ENCODE peak calls at places on chromosome 3, in seven cellular contexts. T is suprapubic skin, J is cardiac muscle cell, Y is neural progenitor cell, H is heart left ventricle, U is prostate gland, M is fibroblast of lung. D is an unnamed sample. For H3K4me1 and H3K27me3, the result is how much of the 10 kb centered on the place peaks cover.

GRCh38 chr3:54988302-54989022 is 60.6 kb upstream of the LRTM1 start:
- DNase-seq in T (peak), J (peak), Y (no peak), H (peak), U (no peak), M (peak), D (no peak)

GRCh38 chr3:3800076-3800448 is 831 bp downstream of the LRRN1 start:
- DNase-seq in T (no peak), J (no peak), Y (peak), H (no peak), U (peak), M (peak), D (peak)

GRCh38 chr3:194521514-194522260 is 34.9 kb upstream of the ATP13A3 start:
- DNase-seq in T (no peak), J (peak), Y (no peak), H (no peak), U (no peak), M (peak), D (no peak)

GRCh38 chr3:53613111-53613510 is 118.7 kb downstream of the CACNA1D start:
- DNase-seq in T (no peak), J (no peak), Y (no peak), H (no peak), U (no peak), M (no peak), D (no peak)

GRCh38 chr3:110504901-110505300 is 566.7 kb upstream of the NECTIN3 start:
- DNase-seq in T (no peak), J (no peak), Y (no peak), H (no peak), U (no peak), M (no peak), D (no peak)

GRCh38 chr3:127483902-127484591 is 106.5 kb downstream of the TPRA1 start:
- DNase-seq in T (peak), J (peak), Y (no peak), H (no peak), U (no peak), M (no peak), D (no peak)

GRCh38 chr3:126886217-126886616 is 96.7 kb upstream of the PLXNA1 start:
- DNase-seq in T (no peak), J (peak), Y (no peak), H (no peak), U (no peak), M (peak), D (no peak)

GRCh38 chr3:80451393-80451792 is 683.6 kb upstream of the ROBO1 start:
- DNase-seq in T (no peak), J (no peak), Y (no peak), H (no peak), U (no peak), M (no peak), D (no peak)

DNA sequence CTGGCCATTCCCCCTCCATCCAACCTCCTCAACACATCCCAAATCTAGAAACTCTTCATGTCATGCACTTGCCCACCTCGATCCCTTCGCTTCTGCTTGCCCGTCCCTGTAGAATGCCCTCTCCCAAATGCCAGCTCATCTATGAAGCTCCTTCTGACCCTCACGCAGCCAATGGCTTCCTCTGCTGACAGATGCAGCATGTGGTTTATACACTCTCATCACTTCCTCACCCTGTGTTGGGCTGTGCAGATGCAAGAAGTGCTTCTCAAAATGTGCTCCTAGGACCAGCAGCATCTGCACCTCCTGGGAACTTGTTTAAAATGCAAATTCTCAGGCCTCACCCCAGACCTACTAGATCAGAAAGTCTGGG is 51.7 kb downstream of the SEMA5B start:
- DNase-seq in T (no peak), J (no peak), Y (no peak), H (no peak), U (no peak), M (peak), D (no peak)
- H3K4me1 ChIP-seq in T (under half), J (under half), Y (under half), H (under half), U (under half), M (under half), D (under half)

GRCh38 chr3:174221155-174221554 is 638.0 kb upstream of the NAALADL2 start:
- DNase-seq in T (no peak), J (no peak), Y (no peak), H (no peak), U (no peak), M (no peak), D (no peak)
- H3K27me3 ChIP-seq in T (under half), J (under half), Y (under half), H (under half), U (under half), M (under half), D (under half)

DNA sequence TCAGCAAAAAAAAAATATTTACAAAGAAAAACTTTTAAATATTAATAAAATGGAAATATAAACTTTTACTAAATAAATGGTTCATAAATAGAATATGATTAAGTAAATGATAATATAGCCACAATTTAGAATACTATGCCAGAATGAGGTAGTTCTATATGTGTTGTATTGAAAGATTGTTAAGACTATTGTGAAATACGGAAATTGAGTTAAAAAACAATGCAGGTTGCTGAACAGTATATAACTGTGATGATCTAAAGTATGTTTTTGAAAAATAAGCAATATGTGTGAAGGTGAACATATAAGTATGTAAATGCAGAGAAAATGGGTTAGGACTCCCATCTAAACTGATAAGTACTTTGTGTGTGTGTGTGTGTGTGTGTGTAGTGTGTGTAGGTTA is 1.2 kb downstream of the ZNF35 start:
- DNase-seq in T (no peak), J (no peak), Y (no peak), H (no peak), U (no peak), M (no peak), D (no peak)
- H3K4me3 ChIP-seq in T (peak), J (peak), Y (peak), H (peak), U (no peak), M (peak), D (no peak)

GRCh38 chr3:156790141-156790540 is 36.0 kb upstream of the LEKR1 start:
- DNase-seq in T (no peak), J (no peak), Y (no peak), H (no peak), U (no peak), M (peak), D (no peak)

GRCh38 chr3:156787015-156787414 is 39.1 kb upstream of the LEKR1 start:
- DNase-seq in T (no peak), J (no peak), Y (no peak), H (no peak), U (no peak), M (no peak), D (no peak)

GRCh38 chr3:156792114-156792513 is 34.0 kb upstream of the LEKR1 start:
- DNase-seq in T (no peak), J (no peak), Y (no peak), H (no peak), U (no peak), M (no peak), D (no peak)

GRCh38 chr3:156787926-156788663 is 38.1 kb upstream of the LEKR1 start:
- DNase-seq in T (no peak), J (peak), Y (no peak), H (no peak), U (no peak), M (peak), D (no peak)

GRCh38 chr3:156788846-156789245 is 37.3 kb upstream of the LEKR1 start:
- DNase-seq in T (no peak), J (no peak), Y (no peak), H (no peak), U (no peak), M (peak), D (no peak)
- H3K4me1 ChIP-seq in T (under half), J (under half), Y (under half), H (under half), U (under half), M (under half), D (under half)

DNA sequence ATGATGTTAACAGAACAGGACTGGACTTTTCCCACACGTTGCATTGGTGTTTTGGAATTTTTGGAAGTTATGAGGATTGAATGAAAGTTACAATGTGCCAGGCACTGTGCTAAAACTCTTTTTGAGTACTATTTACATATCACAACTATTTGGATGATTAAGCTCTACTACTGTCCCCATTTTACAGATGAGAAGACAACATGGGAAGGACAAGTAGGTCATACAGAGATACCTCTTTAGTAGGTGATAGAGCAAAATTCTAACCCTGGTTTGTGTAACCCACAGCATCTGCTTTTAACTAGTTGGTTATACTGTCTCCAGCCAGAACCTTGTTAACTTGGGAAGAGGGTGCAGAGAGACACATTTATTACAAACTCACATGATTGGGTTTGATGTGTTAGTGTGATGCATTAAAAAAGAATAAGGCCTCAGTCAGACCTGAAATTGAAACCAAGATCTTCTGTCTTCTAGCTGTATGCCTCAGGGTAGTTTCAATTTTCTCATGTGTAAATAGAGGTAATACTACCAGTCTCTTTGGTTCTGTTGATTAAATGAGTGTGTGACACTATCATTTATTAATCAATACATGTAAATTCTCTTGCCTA is 1.4 kb downstream of the NDUFB4 start:
- DNase-seq in T (no peak), J (no peak), Y (no peak), H (no peak), U (no peak), M (no peak), D (no peak)
- H3K27me3 ChIP-seq in T (under half), J (under half), Y (under half), H (under half), U (under half), M (under half), D (under half)